ENCODE peak calls at places on chromosomes 1 and 21, in seven cellular contexts. One of them, this sample, is unnamed. For H3K4me1 and H3K27me3, the result is how much of the 10 kb centered on the place peaks cover.

GRCh38 chr1:225534772-225535171 is 106.9 kb upstream of the LBR start:
- DNase-seq in mesendoderm: no peak
- DNase-seq in effector memory CD4-positive, alpha-beta T cell: no peak
- DNase-seq in testis: no peak
- DNase-seq in ovary: no peak
- DNase-seq in SJSA1: no peak
- DNase-seq in K562: no peak
- DNase-seq in this sample: no peak

GRCh38 chr21:44432841-44433790 is 22.2 kb upstream of the LRRC3 start:
- DNase-seq in mesendoderm: no peak
- DNase-seq in effector memory CD4-positive, alpha-beta T cell: no peak
- DNase-seq in testis: no peak
- DNase-seq in ovary: no peak
- DNase-seq in SJSA1: peak
- DNase-seq in K562: no peak
- DNase-seq in this sample: no peak

GRCh38 chr1:22184892-22185612 is 42.2 kb upstream of the WNT4 start:
- DNase-seq in mesendoderm: peak
- DNase-seq in effector memory CD4-positive, alpha-beta T cell: no peak
- DNase-seq in testis: no peak
- DNase-seq in ovary: no peak
- DNase-seq in SJSA1: no peak
- DNase-seq in K562: no peak
- DNase-seq in this sample: no peak

GRCh38 chr1:184771190-184771691 is 16.6 kb upstream of the EDEM3 start:
- DNase-seq in mesendoderm: peak
- DNase-seq in effector memory CD4-positive, alpha-beta T cell: no peak
- DNase-seq in testis: no peak
- DNase-seq in ovary: no peak
- DNase-seq in SJSA1: no peak
- DNase-seq in K562: peak
- DNase-seq in this sample: no peak

GRCh38 chr1:85656256-85656655 is 52.0 kb downstream of the ZNHIT6 start:
- DNase-seq in mesendoderm: no peak
- DNase-seq in effector memory CD4-positive, alpha-beta T cell: no peak
- DNase-seq in testis: no peak
- DNase-seq in ovary: no peak
- DNase-seq in SJSA1: no peak
- DNase-seq in K562: no peak
- DNase-seq in this sample: no peak

GRCh38 chr1:17579951-17580939 is 40.7 kb downstream of the ARHGEF10L start:
- DNase-seq in mesendoderm: no peak
- DNase-seq in effector memory CD4-positive, alpha-beta T cell: no peak
- DNase-seq in testis: no peak
- DNase-seq in ovary: no peak
- DNase-seq in SJSA1: no peak
- DNase-seq in K562: no peak
- DNase-seq in this sample: no peak

GRCh38 chr1:28775121-28775942 is 36.6 kb upstream of the OPRD1 start:
- DNase-seq in mesendoderm: peak
- DNase-seq in effector memory CD4-positive, alpha-beta T cell: peak
- DNase-seq in testis: peak
- DNase-seq in ovary: peak
- DNase-seq in SJSA1: no peak
- DNase-seq in K562: peak
- DNase-seq in this sample: peak

GRCh38 chr1:51331206-51332100 is 1.1 kb upstream of the TTC39A start:
- DNase-seq in mesendoderm: peak
- DNase-seq in effector memory CD4-positive, alpha-beta T cell: no peak
- DNase-seq in testis: no peak
- DNase-seq in ovary: no peak
- DNase-seq in SJSA1: peak
- DNase-seq in K562: peak
- DNase-seq in this sample: no peak

GRCh38 chr1:18955442-18956188 is 861 bp downstream of the IFFO2 start:
- DNase-seq in mesendoderm: peak
- DNase-seq in effector memory CD4-positive, alpha-beta T cell: peak
- DNase-seq in testis: peak
- DNase-seq in ovary: peak
- DNase-seq in SJSA1: no peak
- DNase-seq in K562: peak
- DNase-seq in this sample: peak

GRCh38 chr1:175216444-175216843 is 23.9 kb upstream of the KIAA0040 start:
- DNase-seq in mesendoderm: no peak
- DNase-seq in effector memory CD4-positive, alpha-beta T cell: no peak
- DNase-seq in testis: no peak
- DNase-seq in ovary: no peak
- DNase-seq in SJSA1: no peak
- DNase-seq in K562: no peak
- DNase-seq in this sample: no peak

GRCh38 chr1:175219774-175220173 is 27.2 kb upstream of the KIAA0040 start:
- DNase-seq in mesendoderm: no peak
- DNase-seq in effector memory CD4-positive, alpha-beta T cell: no peak
- DNase-seq in testis: no peak
- DNase-seq in ovary: no peak
- DNase-seq in SJSA1: no peak
- DNase-seq in K562: no peak
- DNase-seq in this sample: no peak

GRCh38 chr1:175218132-175218531 is 25.6 kb upstream of the KIAA0040 start:
- DNase-seq in mesendoderm: no peak
- DNase-seq in effector memory CD4-positive, alpha-beta T cell: no peak
- DNase-seq in testis: no peak
- DNase-seq in ovary: no peak
- DNase-seq in SJSA1: no peak
- DNase-seq in K562: no peak
- DNase-seq in this sample: no peak

GRCh38 chr1:175218786-175219447 is 26.3 kb upstream of the KIAA0040 start:
- DNase-seq in mesendoderm: no peak
- DNase-seq in effector memory CD4-positive, alpha-beta T cell: no peak
- DNase-seq in testis: no peak
- DNase-seq in ovary: no peak
- DNase-seq in SJSA1: no peak
- DNase-seq in K562: no peak
- DNase-seq in this sample: no peak

DNA sequence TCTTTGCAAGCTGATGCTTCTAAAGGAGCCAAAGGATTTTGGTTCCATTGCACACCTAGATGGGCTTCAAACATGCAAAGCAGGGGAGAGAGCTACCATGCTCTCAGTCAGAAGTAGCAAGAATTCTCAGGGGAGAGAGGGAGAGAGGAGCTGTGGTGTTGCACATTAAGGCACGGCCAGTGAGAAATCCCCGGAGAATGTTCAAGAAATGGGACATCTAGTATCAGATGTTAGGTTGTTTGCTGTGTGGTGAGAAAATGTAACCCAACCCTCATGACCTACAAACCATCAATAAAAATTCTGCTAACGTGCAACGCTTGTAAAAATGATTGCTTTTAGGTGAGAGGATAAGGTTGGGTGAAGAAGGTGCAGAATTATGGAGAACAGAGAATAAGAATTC is 25.1 kb upstream of the KIAA0040 start:
- DNase-seq in mesendoderm: no peak
- DNase-seq in effector memory CD4-positive, alpha-beta T cell: no peak
- DNase-seq in testis: no peak
- DNase-seq in ovary: no peak
- DNase-seq in SJSA1: no peak
- DNase-seq in K562: no peak
- DNase-seq in this sample: no peak
- H3K27ac ChIP-seq in mesendoderm: no peak
- H3K27ac ChIP-seq in effector memory CD4-positive, alpha-beta T cell: no peak
- H3K27ac ChIP-seq in testis: no peak
- H3K27ac ChIP-seq in ovary: no peak
- H3K27ac ChIP-seq in SJSA1: no peak
- H3K27ac ChIP-seq in K562: no peak
- H3K27ac ChIP-seq in this sample: no peak

DNA sequence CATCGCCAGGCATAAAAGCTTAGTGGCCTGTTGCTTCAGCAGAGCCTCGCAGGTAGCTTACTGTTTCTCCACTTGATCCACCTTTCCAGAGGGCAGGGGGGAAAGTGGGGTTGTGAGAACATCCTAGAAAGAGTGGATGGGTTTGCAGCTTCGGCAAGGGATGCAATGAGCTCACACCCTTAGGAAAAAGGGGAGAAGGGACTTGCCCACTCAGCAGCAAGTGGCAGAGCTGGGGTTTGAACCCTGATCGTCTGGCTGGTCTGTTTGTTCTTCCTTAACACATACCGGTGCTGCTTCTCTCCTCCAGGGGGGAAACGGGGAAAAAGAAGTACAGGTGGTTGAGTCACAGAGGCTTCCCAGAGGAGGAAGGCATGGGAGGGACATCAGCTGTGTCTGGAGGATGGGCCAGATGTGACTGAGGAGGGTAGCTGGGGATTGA is 1.0 kb downstream of the TMEM201 start:
- DNase-seq in mesendoderm: peak
- DNase-seq in effector memory CD4-positive, alpha-beta T cell: no peak
- DNase-seq in testis: no peak
- DNase-seq in ovary: no peak
- DNase-seq in SJSA1: peak
- DNase-seq in K562: no peak
- DNase-seq in this sample: no peak
- H3K4me1 ChIP-seq in mesendoderm: under half
- H3K4me1 ChIP-seq in effector memory CD4-positive, alpha-beta T cell: under half
- H3K4me1 ChIP-seq in testis: under half
- H3K4me1 ChIP-seq in ovary: under half
- H3K4me1 ChIP-seq in SJSA1: under half
- H3K4me1 ChIP-seq in K562: under half
- H3K4me1 ChIP-seq in this sample: under half

GRCh38 chr1:4344065-4344753 is 310.2 kb upstream of the AJAP1 start:
- DNase-seq in mesendoderm: no peak
- DNase-seq in effector memory CD4-positive, alpha-beta T cell: no peak
- DNase-seq in testis: no peak
- DNase-seq in ovary: no peak
- DNase-seq in SJSA1: no peak
- DNase-seq in K562: no peak
- DNase-seq in this sample: no peak
- H3K27me3 ChIP-seq in mesendoderm: under half
- H3K27me3 ChIP-seq in effector memory CD4-positive, alpha-beta T cell: under half
- H3K27me3 ChIP-seq in testis: under half
- H3K27me3 ChIP-seq in ovary: under half
- H3K27me3 ChIP-seq in SJSA1: under half
- H3K27me3 ChIP-seq in K562: under half
- H3K27me3 ChIP-seq in this sample: under half

DNA sequence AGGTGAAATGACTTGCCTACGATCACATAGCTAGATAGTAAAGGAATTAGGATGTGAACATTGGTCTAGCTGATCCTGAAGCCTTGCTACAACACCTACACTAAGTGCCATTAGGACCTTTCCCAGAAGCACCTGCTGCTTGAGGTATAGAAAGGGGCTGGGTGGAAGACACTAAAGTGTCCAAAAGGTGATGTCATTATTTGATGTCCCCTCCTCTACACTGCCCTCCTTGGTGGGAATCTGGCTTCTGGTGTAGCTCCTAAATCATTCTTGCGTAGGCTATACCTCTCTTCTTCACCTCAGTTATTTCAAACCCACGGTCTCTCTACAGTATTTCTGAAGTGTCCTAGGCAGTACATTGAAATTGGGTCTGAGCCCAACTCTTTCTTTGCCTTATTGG is 132.5 kb upstream of the FGGY start:
- DNase-seq in mesendoderm: no peak
- DNase-seq in effector memory CD4-positive, alpha-beta T cell: no peak
- DNase-seq in testis: no peak
- DNase-seq in ovary: no peak
- DNase-seq in SJSA1: no peak
- DNase-seq in K562: no peak
- DNase-seq in this sample: no peak
- H3K27ac ChIP-seq in mesendoderm: no peak
- H3K27ac ChIP-seq in effector memory CD4-positive, alpha-beta T cell: no peak
- H3K27ac ChIP-seq in testis: no peak
- H3K27ac ChIP-seq in ovary: no peak
- H3K27ac ChIP-seq in SJSA1: no peak
- H3K27ac ChIP-seq in K562: no peak
- H3K27ac ChIP-seq in this sample: no peak

This sample was measured in right cardiac atrium.